ENCODE peak calls at places on chromosomes 6 and 20, in nine cellular contexts. One of them, this sample, is unnamed.

GRCh38 chr20:19981091-19981490 is 36.1 kb upstream of the NAA20 start:
- DNase-seq in activated gamma-delta T cell treated with Interleukin-2 at 50 U/mL for 16 hours: no peak
- DNase-seq in T-cell: no peak
- DNase-seq in RCC 7860: peak
- DNase-seq in aorta: no peak
- DNase-seq in anterior cingulate cortex: no peak
- DNase-seq in germinal center: no peak
- DNase-seq in HT-29: peak
- DNase-seq in stimulated activated CD4-positive, alpha-beta T cell treated with anti-CD3 and anti-CD28 coated beads, Interleukin-12 subunit alpha, Interleukin-12 subunit beta, amount 100 ng/mL, for 24 hours: no peak
- DNase-seq in this sample: no peak

GRCh38 chr6:135062735-135063134 is 8.1 kb upstream of the HBS1L start:
- DNase-seq in anterior cingulate cortex: no peak
- DNase-seq in T-cell: no peak
- DNase-seq in RCC 7860: no peak
- DNase-seq in stimulated activated CD4-positive, alpha-beta T cell treated with anti-CD3 and anti-CD28 coated beads, Interleukin-12 subunit alpha, Interleukin-12 subunit beta, amount 100 ng/mL, for 24 hours: no peak
- DNase-seq in germinal center: no peak
- DNase-seq in aorta: no peak
- DNase-seq in HT-29: peak
- DNase-seq in activated gamma-delta T cell treated with Interleukin-2 at 50 U/mL for 16 hours: no peak
- DNase-seq in this sample: peak

GRCh38 chr20:1376453-1377270 is 16.2 kb downstream of the FKBP1A start:
- DNase-seq in HT-29: no peak
- DNase-seq in T-cell: no peak
- DNase-seq in germinal center: peak
- DNase-seq in stimulated activated CD4-positive, alpha-beta T cell treated with anti-CD3 and anti-CD28 coated beads, Interleukin-12 subunit alpha, Interleukin-12 subunit beta, amount 100 ng/mL, for 24 hours: no peak
- DNase-seq in activated gamma-delta T cell treated with Interleukin-2 at 50 U/mL for 16 hours: no peak
- DNase-seq in RCC 7860: no peak
- DNase-seq in anterior cingulate cortex: no peak
- DNase-seq in aorta: no peak
- DNase-seq in this sample: no peak

GRCh38 chr6:67131827-67132226 is 1424.8 kb upstream of the EYS start:
- DNase-seq in stimulated activated CD4-positive, alpha-beta T cell treated with anti-CD3 and anti-CD28 coated beads, Interleukin-12 subunit alpha, Interleukin-12 subunit beta, amount 100 ng/mL, for 24 hours: no peak
- DNase-seq in T-cell: no peak
- DNase-seq in aorta: no peak
- DNase-seq in germinal center: no peak
- DNase-seq in RCC 7860: no peak
- DNase-seq in activated gamma-delta T cell treated with Interleukin-2 at 50 U/mL for 16 hours: no peak
- DNase-seq in anterior cingulate cortex: peak
- DNase-seq in HT-29: no peak
- DNase-seq in this sample: no peak

GRCh38 chr6:90086517-90086916 is 192.2 kb downstream of the GJA10 start:
- DNase-seq in anterior cingulate cortex: no peak
- DNase-seq in HT-29: peak
- DNase-seq in RCC 7860: peak
- DNase-seq in stimulated activated CD4-positive, alpha-beta T cell treated with anti-CD3 and anti-CD28 coated beads, Interleukin-12 subunit alpha, Interleukin-12 subunit beta, amount 100 ng/mL, for 24 hours: no peak
- DNase-seq in germinal center: no peak
- DNase-seq in T-cell: no peak
- DNase-seq in activated gamma-delta T cell treated with Interleukin-2 at 50 U/mL for 16 hours: no peak
- DNase-seq in aorta: no peak
- DNase-seq in this sample: no peak

GRCh38 chr20:33506576-33506975 is 16.7 kb downstream of the CBFA2T2 start:
- DNase-seq in T-cell: no peak
- DNase-seq in anterior cingulate cortex: no peak
- DNase-seq in HT-29: no peak
- DNase-seq in activated gamma-delta T cell treated with Interleukin-2 at 50 U/mL for 16 hours: no peak
- DNase-seq in stimulated activated CD4-positive, alpha-beta T cell treated with anti-CD3 and anti-CD28 coated beads, Interleukin-12 subunit alpha, Interleukin-12 subunit beta, amount 100 ng/mL, for 24 hours: no peak
- DNase-seq in aorta: no peak
- DNase-seq in germinal center: no peak
- DNase-seq in RCC 7860: no peak
- DNase-seq in this sample: no peak

GRCh38 chr6:147287869-147288271 is 83.7 kb downstream of the STXBP5 start:
- DNase-seq in aorta: no peak
- DNase-seq in anterior cingulate cortex: no peak
- DNase-seq in T-cell: no peak
- DNase-seq in RCC 7860: peak
- DNase-seq in HT-29: peak
- DNase-seq in stimulated activated CD4-positive, alpha-beta T cell treated with anti-CD3 and anti-CD28 coated beads, Interleukin-12 subunit alpha, Interleukin-12 subunit beta, amount 100 ng/mL, for 24 hours: no peak
- DNase-seq in activated gamma-delta T cell treated with Interleukin-2 at 50 U/mL for 16 hours: no peak
- DNase-seq in germinal center: no peak
- DNase-seq in this sample: no peak

GRCh38 chr6:80477591-80478370 is 371.3 kb downstream of the BCKDHB start:
- DNase-seq in aorta: no peak
- DNase-seq in stimulated activated CD4-positive, alpha-beta T cell treated with anti-CD3 and anti-CD28 coated beads, Interleukin-12 subunit alpha, Interleukin-12 subunit beta, amount 100 ng/mL, for 24 hours: no peak
- DNase-seq in HT-29: peak
- DNase-seq in RCC 7860: no peak
- DNase-seq in anterior cingulate cortex: no peak
- DNase-seq in T-cell: no peak
- DNase-seq in activated gamma-delta T cell treated with Interleukin-2 at 50 U/mL for 16 hours: no peak
- DNase-seq in germinal center: no peak
- DNase-seq in this sample: peak

GRCh38 chr6:151765444-151765886 is 42.0 kb upstream of the ESR1 start:
- DNase-seq in germinal center: peak
- DNase-seq in activated gamma-delta T cell treated with Interleukin-2 at 50 U/mL for 16 hours: peak
- DNase-seq in aorta: no peak
- DNase-seq in RCC 7860: peak
- DNase-seq in anterior cingulate cortex: peak
- DNase-seq in T-cell: peak
- DNase-seq in HT-29: peak
- DNase-seq in stimulated activated CD4-positive, alpha-beta T cell treated with anti-CD3 and anti-CD28 coated beads, Interleukin-12 subunit alpha, Interleukin-12 subunit beta, amount 100 ng/mL, for 24 hours: peak
- DNase-seq in this sample: peak

GRCh38 chr6:167303660-167304625 is 12.8 kb downstream of the UNC93A start:
- DNase-seq in HT-29: no peak
- DNase-seq in aorta: no peak
- DNase-seq in anterior cingulate cortex: no peak
- DNase-seq in T-cell: no peak
- DNase-seq in RCC 7860: peak
- DNase-seq in stimulated activated CD4-positive, alpha-beta T cell treated with anti-CD3 and anti-CD28 coated beads, Interleukin-12 subunit alpha, Interleukin-12 subunit beta, amount 100 ng/mL, for 24 hours: no peak
- DNase-seq in activated gamma-delta T cell treated with Interleukin-2 at 50 U/mL for 16 hours: no peak
- DNase-seq in germinal center: no peak
- DNase-seq in this sample: no peak